ENCODE peak calls at places on chromosomes 6 and 20, in four cellular contexts. E, U, M and X are unnamed samples.

GRCh38 chr6:158002951-158003853 is 21.5 kb downstream of the SYNJ2 start:
- DNase-seq in E (peak), M (no peak), U (no peak), X (peak)

GRCh38 chr6:160362556-160362955 is 14.4 kb downstream of the SLC22A3 start:
- DNase-seq in U (peak), M (no peak), E (no peak), X (no peak)

GRCh38 chr6:149211046-149211571 is 106.4 kb upstream of the TAB2 start:
- DNase-seq in E (peak), M (no peak), U (no peak), X (peak)

GRCh38 chr6:30207619-30208295 is 5.4 kb downstream of the TRIM26 start:
- DNase-seq in U (no peak), E (no peak), M (no peak), X (peak)

GRCh38 chr6:21628162-21628561 is 34.6 kb downstream of the SOX4 start:
- DNase-seq in U (no peak), M (no peak), E (no peak), X (no peak)

GRCh38 chr6:63236398-63236817 is 25.1 kb downstream of the FKBP1C start:
- DNase-seq in E (no peak), M (no peak), U (peak), X (no peak)

GRCh38 chr6:150134280-150134920 is 8.4 kb upstream of the PPP1R14C start:
- DNase-seq in U (no peak), E (no peak), M (no peak), X (no peak)

GRCh38 chr20:34415079-34415478 is 52.0 kb downstream of the ITCH start:
- DNase-seq in E (no peak), M (no peak), U (no peak), X (no peak)

GRCh38 chr20:8151371-8151770 is 19.3 kb downstream of the PLCB1 start:
- DNase-seq in U (no peak), M (no peak), E (no peak), X (peak)

GRCh38 chr20:57414867-57415592 is 23.8 kb downstream of the RBM38 start:
- DNase-seq in M (no peak), U (no peak), E (peak), X (peak)

GRCh38 chr6:149896491-149896890 is 1.4 kb downstream of the RAET1E start:
- DNase-seq in U (no peak), E (peak), M (no peak), X (peak)